ENCODE peak calls at places on chromosomes 2 and 18, in four cellular contexts. One of them, this sample, is unnamed.

GRCh38 chr2:182446087-182446486 is 19.3 kb upstream of the PDE1A start:
- DNase-seq in pancreas: no peak
- DNase-seq in body of pancreas: no peak
- DNase-seq in aorta: no peak
- DNase-seq in this sample: no peak

GRCh38 chr18:48986851-48987761 is 36.3 kb upstream of the SMAD7 start:
- DNase-seq in aorta: no peak
- DNase-seq in pancreas: no peak
- DNase-seq in body of pancreas: no peak
- DNase-seq in this sample: no peak

GRCh38 chr2:20595439-20596192 is 55.3 kb downstream of the HS1BP3 start:
- DNase-seq in body of pancreas: peak; percentile 10
- DNase-seq in pancreas: peak; percentile 43
- DNase-seq in aorta: peak; percentile 73
- DNase-seq in this sample: no peak

GRCh38 chr18:3547891-3548615 is 98.1 kb downstream of the TGIF1 start:
- DNase-seq in body of pancreas: no peak
- DNase-seq in aorta: no peak
- DNase-seq in pancreas: no peak
- DNase-seq in this sample: no peak

GRCh38 chr2:236146436-236146835 is 21.8 kb downstream of the GBX2 start:
- DNase-seq in pancreas: peak; percentile 15
- DNase-seq in aorta: no peak
- DNase-seq in body of pancreas: no peak
- DNase-seq in this sample: no peak

GRCh38 chr2:157785200-157785599 is 90.9 kb downstream of the ACVR1 start:
- DNase-seq in pancreas: no peak
- DNase-seq in aorta: no peak
- DNase-seq in body of pancreas: peak; percentile 32
- DNase-seq in this sample: no peak

GRCh38 chr2:102055346-102055975 is 63.7 kb downstream of the IL1R2 start:
- DNase-seq in pancreas: no peak
- DNase-seq in body of pancreas: no peak
- DNase-seq in aorta: no peak
- DNase-seq in this sample: no peak

GRCh38 chr2:31208240-31208639 is 9.1 kb downstream of the CAPN14 start:
- DNase-seq in body of pancreas: no peak
- DNase-seq in pancreas: no peak
- DNase-seq in aorta: no peak
- DNase-seq in this sample: no peak

GRCh38 chr2:88729061-88729745 is 37.7 kb downstream of the RPIA start:
- DNase-seq in pancreas: no peak
- DNase-seq in aorta: no peak
- DNase-seq in body of pancreas: no peak
- DNase-seq in this sample: no peak

GRCh38 chr2:215931256-215931903 is 82.0 kb downstream of the MREG start:
- DNase-seq in body of pancreas: peak; percentile 63
- DNase-seq in pancreas: no peak
- DNase-seq in aorta: peak; percentile 51
- DNase-seq in this sample: peak; percentile 61

GRCh38 chr18:79988925-79989361 is 580 bp upstream of the TXNL4A start:
- DNase-seq in aorta: peak; percentile 65
- DNase-seq in pancreas: no peak
- DNase-seq in body of pancreas: peak; percentile 65
- DNase-seq in this sample: no peak

GRCh38 chr2:120300385-120300784 is 45.6 kb upstream of the INHBB start:
- DNase-seq in body of pancreas: no peak
- DNase-seq in aorta: no peak
- DNase-seq in pancreas: no peak
- DNase-seq in this sample: no peak

GRCh38 chr2:201154615-201155014 is 28.3 kb upstream of the CASP10 start:
- DNase-seq in pancreas: no peak
- DNase-seq in aorta: no peak
- DNase-seq in body of pancreas: no peak
- DNase-seq in this sample: no peak

DNA sequence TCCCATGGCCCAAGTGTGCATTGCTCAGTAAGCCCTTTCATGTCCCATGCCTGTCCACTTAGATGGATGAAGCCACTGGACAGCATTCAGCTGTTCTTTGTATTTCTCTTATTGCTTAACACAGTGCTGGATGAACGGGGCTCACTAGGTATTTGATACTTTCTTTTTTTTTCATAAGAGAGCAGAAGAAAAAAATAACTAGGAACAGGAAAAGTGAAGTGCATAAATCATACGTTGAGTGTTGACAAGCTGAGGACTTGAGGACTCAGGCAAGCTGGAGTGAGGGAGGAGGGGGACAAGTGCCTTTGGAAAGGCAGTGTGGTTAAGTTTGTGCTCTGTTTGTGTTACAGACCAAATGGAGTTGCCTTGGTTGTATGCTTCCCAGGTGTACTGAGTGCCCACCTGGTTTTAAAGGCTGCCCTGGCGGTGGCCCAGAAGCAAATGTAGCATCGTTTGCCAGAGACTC is 240.8 kb downstream of the PRKCE start:
- DNase-seq in pancreas: no peak
- DNase-seq in aorta: no peak
- DNase-seq in body of pancreas: no peak
- DNase-seq in this sample: no peak
- H3K4me1 ChIP-seq in pancreas: peaks cover 19% of the 10 kb centered on the region
- H3K4me1 ChIP-seq in aorta: no peaks in the 10 kb centered on the region
- H3K4me1 ChIP-seq in body of pancreas: peaks cover 49% of the 10 kb centered on the region
- H3K4me1 ChIP-seq in this sample: peaks cover 38% of the 10 kb centered on the region

GRCh38 chr2:191145769-191146471 is 4.9 kb downstream of the STAT4 start:
- DNase-seq in pancreas: no peak
- DNase-seq in aorta: no peak
- DNase-seq in body of pancreas: no peak
- DNase-seq in this sample: no peak

GRCh38 chr2:191148766-191149165 is 2.0 kb downstream of the STAT4 start:
- DNase-seq in pancreas: no peak
- DNase-seq in body of pancreas: no peak
- DNase-seq in aorta: no peak
- DNase-seq in this sample: no peak

GRCh38 chr2:191150121-191150450 is 708 bp downstream of the STAT4 start:
- DNase-seq in body of pancreas: no peak
- DNase-seq in pancreas: no peak
- DNase-seq in aorta: no peak
- DNase-seq in this sample: no peak

GRCh38 chr2:191143791-191144190 is 7.0 kb downstream of the STAT4 start:
- DNase-seq in pancreas: no peak
- DNase-seq in aorta: no peak
- DNase-seq in body of pancreas: no peak
- DNase-seq in this sample: no peak

DNA sequence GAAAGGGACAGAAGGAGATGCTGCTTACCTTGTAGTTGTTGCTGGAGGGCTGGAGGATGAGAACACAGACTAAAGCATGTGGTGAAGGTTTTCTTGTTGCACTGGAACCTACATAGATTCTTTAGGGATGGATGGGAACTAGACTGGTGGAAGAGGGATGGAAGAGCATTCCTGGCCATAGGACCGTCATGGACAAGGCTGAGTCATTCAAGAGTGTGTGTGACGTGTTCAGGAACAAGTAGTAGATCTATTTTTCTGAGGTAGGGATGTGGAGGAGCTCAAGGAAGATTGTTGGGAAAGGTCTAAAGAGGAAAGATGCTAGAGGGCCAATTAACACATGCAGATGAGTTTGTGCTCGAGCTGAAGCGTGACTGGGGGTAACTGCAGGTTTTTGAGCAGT is 6.6 kb downstream of the STAT4 start:
- DNase-seq in pancreas: no peak
- DNase-seq in aorta: no peak
- DNase-seq in body of pancreas: no peak
- DNase-seq in this sample: no peak
- H3K4me1 ChIP-seq in pancreas: no peaks in the 10 kb centered on the region
- H3K4me1 ChIP-seq in aorta: no peaks in the 10 kb centered on the region
- H3K4me1 ChIP-seq in body of pancreas: no peaks in the 10 kb centered on the region
- H3K4me1 ChIP-seq in this sample: no peaks in the 10 kb centered on the region

GRCh38 chr18:31679806-31680793 is 4.3 kb downstream of the B4GALT6 start:
- DNase-seq in aorta: no peak
- DNase-seq in body of pancreas: no peak
- DNase-seq in pancreas: no peak
- DNase-seq in this sample: no peak
- H3K4me1 ChIP-seq in aorta: no peaks in the 10 kb centered on the region
- H3K4me1 ChIP-seq in body of pancreas: peaks cover 18% of the 10 kb centered on the region
- H3K4me1 ChIP-seq in pancreas: no peaks in the 10 kb centered on the region
- H3K4me1 ChIP-seq in this sample: peaks cover 3% of the 10 kb centered on the region

GRCh38 chr2:784753-785152 is 107.5 kb upstream of the TMEM18 start:
- DNase-seq in body of pancreas: no peak
- DNase-seq in pancreas: no peak
- DNase-seq in aorta: no peak
- DNase-seq in this sample: no peak
- H3K4me1 ChIP-seq in body of pancreas: no peaks in the 10 kb centered on the region
- H3K4me1 ChIP-seq in pancreas: no peaks in the 10 kb centered on the region
- H3K4me1 ChIP-seq in aorta: no peaks in the 10 kb centered on the region
- H3K4me1 ChIP-seq in this sample: no peaks in the 10 kb centered on the region

DNA sequence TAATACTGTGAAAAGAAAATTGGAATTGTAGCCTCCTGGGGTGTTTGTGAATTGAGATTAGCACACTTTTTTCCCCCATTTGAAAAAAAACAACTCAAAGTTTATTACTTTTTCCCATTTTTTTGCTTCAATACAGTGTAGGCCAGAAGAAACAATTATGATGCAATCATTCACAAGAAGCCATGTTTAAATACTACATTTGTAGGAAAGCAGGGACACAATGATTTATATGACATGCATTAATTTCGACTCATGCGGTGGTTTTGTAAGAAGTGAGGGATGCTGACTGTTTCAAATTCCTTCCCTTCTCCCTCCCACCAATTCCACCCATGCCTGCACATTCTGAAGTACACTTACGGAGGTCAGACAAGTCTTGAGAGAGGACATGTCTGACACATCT is 774.2 kb upstream of the FSHR start:
- DNase-seq in aorta: no peak
- DNase-seq in pancreas: no peak
- DNase-seq in body of pancreas: no peak
- DNase-seq in this sample: no peak
- H3K4me1 ChIP-seq in aorta: no peaks in the 10 kb centered on the region
- H3K4me1 ChIP-seq in pancreas: no peaks in the 10 kb centered on the region
- H3K4me1 ChIP-seq in body of pancreas: no peaks in the 10 kb centered on the region
- H3K4me1 ChIP-seq in this sample: no peaks in the 10 kb centered on the region

GRCh38 chr2:54605836-54606235 is 117.6 kb upstream of the EML6 start:
- DNase-seq in body of pancreas: no peak
- DNase-seq in aorta: no peak
- DNase-seq in pancreas: no peak
- DNase-seq in this sample: no peak
- H3K4me1 ChIP-seq in body of pancreas: peaks cover 54% of the 10 kb centered on the region
- H3K4me1 ChIP-seq in aorta: peaks cover 5% of the 10 kb centered on the region
- H3K4me1 ChIP-seq in pancreas: peaks cover 15% of the 10 kb centered on the region
- H3K4me1 ChIP-seq in this sample: peaks cover 5% of the 10 kb centered on the region

GRCh38 chr18:28040720-28041119 is 136.2 kb downstream of the CDH2 start:
- DNase-seq in pancreas: no peak
- DNase-seq in body of pancreas: no peak
- DNase-seq in aorta: no peak
- DNase-seq in this sample: no peak

GRCh38 chr18:28034567-28034966 is 142.4 kb downstream of the CDH2 start:
- DNase-seq in pancreas: no peak
- DNase-seq in body of pancreas: no peak
- DNase-seq in aorta: no peak
- DNase-seq in this sample: no peak

GRCh38 chr18:28040216-28040615 is 136.7 kb downstream of the CDH2 start:
- DNase-seq in body of pancreas: no peak
- DNase-seq in pancreas: no peak
- DNase-seq in aorta: no peak
- DNase-seq in this sample: no peak

GRCh38 chr18:28039078-28039477 is 137.9 kb downstream of the CDH2 start:
- DNase-seq in pancreas: no peak
- DNase-seq in body of pancreas: no peak
- DNase-seq in aorta: no peak
- DNase-seq in this sample: no peak

DNA sequence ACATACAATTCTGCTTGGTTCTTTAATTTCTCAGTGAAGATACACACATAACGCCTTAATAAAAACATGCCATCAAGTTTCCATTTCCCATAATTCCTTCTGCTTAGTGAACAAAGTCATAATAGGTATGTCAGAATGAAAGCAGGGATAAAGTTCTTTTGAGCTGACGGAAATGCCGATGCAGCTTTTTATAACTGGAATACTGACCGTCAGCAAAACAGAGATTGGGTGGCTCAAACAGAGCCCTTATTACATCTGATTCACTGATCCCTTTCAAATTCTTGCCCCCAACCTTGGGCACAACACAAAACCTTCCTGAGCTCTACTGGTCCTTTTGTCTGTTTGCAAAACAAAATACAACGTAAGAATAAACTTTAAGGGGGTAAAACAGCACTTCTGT is 140.4 kb downstream of the CDH2 start:
- DNase-seq in body of pancreas: no peak
- DNase-seq in pancreas: no peak
- DNase-seq in aorta: no peak
- DNase-seq in this sample: no peak
- H3K4me1 ChIP-seq in body of pancreas: no peaks in the 10 kb centered on the region
- H3K4me1 ChIP-seq in pancreas: no peaks in the 10 kb centered on the region
- H3K4me1 ChIP-seq in aorta: no peaks in the 10 kb centered on the region
- H3K4me1 ChIP-seq in this sample: no peaks in the 10 kb centered on the region

GRCh38 chr2:37638973-37639372 is 32.5 kb downstream of the CDC42EP3 start:
- DNase-seq in pancreas: no peak
- DNase-seq in body of pancreas: no peak
- DNase-seq in aorta: no peak
- DNase-seq in this sample: no peak
- H3K4me1 ChIP-seq in pancreas: no peaks in the 10 kb centered on the region
- H3K4me1 ChIP-seq in body of pancreas: no peaks in the 10 kb centered on the region
- H3K4me1 ChIP-seq in aorta: peaks cover 4% of the 10 kb centered on the region
- H3K4me1 ChIP-seq in this sample: peaks cover 70% of the 10 kb centered on the region

DNA sequence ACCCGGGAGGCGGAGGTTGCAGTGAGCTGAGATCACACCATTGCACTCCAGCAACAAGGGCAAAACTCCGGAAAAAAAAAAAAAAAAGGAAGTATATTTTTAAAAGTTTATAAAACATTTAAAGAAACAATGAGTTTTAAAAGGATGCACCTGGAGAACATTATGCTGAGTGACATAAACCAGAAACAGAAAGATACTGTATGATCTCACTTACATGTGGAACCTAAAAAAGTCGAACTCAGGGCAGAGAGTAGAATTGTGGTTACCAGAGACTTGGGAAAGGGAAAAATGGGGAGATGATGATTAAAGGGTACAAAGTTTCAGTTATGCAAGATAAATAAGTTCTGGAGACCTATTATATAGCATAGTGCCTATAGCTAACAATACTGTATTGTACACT is 52.8 kb upstream of the RTN4 start:
- DNase-seq in pancreas: no peak
- DNase-seq in body of pancreas: no peak
- DNase-seq in aorta: no peak
- DNase-seq in this sample: no peak
- H3K4me1 ChIP-seq in pancreas: peaks cover 12% of the 10 kb centered on the region
- H3K4me1 ChIP-seq in body of pancreas: peaks cover 17% of the 10 kb centered on the region
- H3K4me1 ChIP-seq in aorta: peaks cover 8% of the 10 kb centered on the region
- H3K4me1 ChIP-seq in this sample: peaks cover 6% of the 10 kb centered on the region